ENCODE peak calls at places on chromosomes 12 and 14, in four cellular contexts. A is K562, V is MM.1S, Z is fibroblast of lung. E is an unnamed sample.

GRCh38 chr12:6769681-6770080 is 2.6 kb upstream of the LAG3 start:
- DNase-seq in A (no peak), V (no peak), Z (no peak), E (no peak)

GRCh38 chr12:50689437-50689836 is 74.5 kb upstream of the ATF1 start:
- DNase-seq in Z (no peak), V (no peak), A (no peak), E (peak)

GRCh38 chr12:122366685-122367475 is 55.6 kb downstream of the CLIP1 start:
- DNase-seq in V (no peak), Z (peak), A (peak), E (peak)

GRCh38 chr12:6335451-6336078 is 6.3 kb downstream of the TNFRSF1A start:
- DNase-seq in A (peak), V (peak), Z (peak), E (peak)

GRCh38 chr14:102486513-102487203 is 22.9 kb downstream of the ANKRD9 start:
- DNase-seq in Z (no peak), A (no peak), V (no peak), E (no peak)

GRCh38 chr14:91119556-91120311 is 5.9 kb downstream of the DGLUCY start:
- DNase-seq in V (no peak), Z (peak), A (no peak), E (no peak)

GRCh38 chr14:26132061-26132460 is 465.8 kb downstream of the NOVA1 start:
- DNase-seq in A (no peak), V (no peak), Z (peak), E (no peak)

GRCh38 chr12:115519887-115520286 is 757.6 kb downstream of the MED13L start:
- DNase-seq in Z (no peak), A (no peak), V (no peak), E (no peak)

GRCh38 chr12:64258576-64258975 is 36.5 kb upstream of the KICS2 start:
- DNase-seq in A (no peak), V (no peak), Z (peak), E (no peak)

GRCh38 chr12:100481021-100481420 is 7.4 kb downstream of the NR1H4 start:
- DNase-seq in A (no peak), V (no peak), Z (no peak), E (no peak)

GRCh38 chr12:120508537-120508936 is 12.6 kb downstream of the DYNLL1 start:
- DNase-seq in A (no peak), V (no peak), Z (no peak), E (no peak)

GRCh38 chr14:72173038-72173720 is 240.9 kb downstream of the RGS6 start:
- DNase-seq in A (no peak), Z (no peak), V (no peak), E (no peak)

GRCh38 chr14:100155049-100155621 is 4.3 kb downstream of the DEGS2 start:
- DNase-seq in Z (no peak), A (peak), V (peak), E (peak)

GRCh38 chr14:101195309-101195724 is 291.8 kb upstream of the RTL1 start:
- DNase-seq in V (no peak), Z (no peak), A (no peak), E (no peak)

GRCh38 chr12:121626087-121626852 is at the start of gene ORAI1:
- DNase-seq in V (peak), A (peak), Z (peak), E (peak)

GRCh38 chr12:3103806-3104205 is 26.6 kb downstream of the TSPAN9 start:
- DNase-seq in V (no peak), Z (no peak), A (no peak), E (no peak)

GRCh38 chr14:101332281-101332680 is 229.0 kb upstream of the DIO3 start:
- DNase-seq in A (no peak), V (no peak), Z (no peak), E (no peak)

GRCh38 chr12:132827763-132828703 is 636 bp downstream of the GOLGA3 start:
- DNase-seq in V (no peak), Z (peak), A (no peak), E (peak)

GRCh38 chr12:130829391-130830245 is 9.4 kb downstream of the STX2 start:
- DNase-seq in A (no peak), Z (no peak), V (no peak), E (no peak)

GRCh38 chr12:130850418-130851021 is 11.5 kb upstream of the STX2 start:
- DNase-seq in A (no peak), Z (no peak), V (no peak), E (no peak)

GRCh38 chr12:107263980-107264379 is 170.6 kb upstream of the CRY1 start:
- DNase-seq in Z (no peak), V (no peak), A (no peak), E (no peak)

GRCh38 chr14:67497716-67498115 is 9.2 kb upstream of the TMEM229B start:
- DNase-seq in Z (no peak), A (no peak), V (no peak), E (no peak)

GRCh38 chr12:54004063-54004840 is 4.3 kb downstream of the HOXC9 start:
- DNase-seq in V (no peak), A (no peak), Z (no peak), E (no peak)

GRCh38 chr14:102772781-102773570 is 4.3 kb upstream of the TRAF3 start:
- DNase-seq in A (no peak), V (no peak), Z (no peak), E (no peak)

GRCh38 chr14:106166650-106167204 is 640.3 kb downstream of the TMEM121 start:
- DNase-seq in V (no peak), A (no peak), Z (no peak), E (no peak)

GRCh38 chr14:22380511-22381455 is 208.2 kb downstream of the DAD1 start:
- DNase-seq in V (no peak), A (no peak), Z (peak), E (no peak)

GRCh38 chr14:65222434-65222833 is 120.1 kb upstream of the MAX start:
- DNase-seq in V (peak), Z (peak), A (peak), E (peak)

GRCh38 chr12:94290353-94290752 is 142.0 kb downstream of the PLXNC1 start:
- DNase-seq in V (no peak), A (no peak), Z (no peak), E (no peak)

GRCh38 chr14:63174760-63175191 is 29.5 kb upstream of the RHOJ start:
- DNase-seq in A (no peak), V (no peak), Z (peak), E (peak)

GRCh38 chr12:52811191-52812072 is 2.5 kb downstream of the KRT4 start:
- DNase-seq in A (no peak), Z (no peak), V (no peak), E (no peak)

GRCh38 chr12:77894548-77894947 is 63.9 kb downstream of the NAV3 start:
- DNase-seq in A (no peak), Z (no peak), V (no peak), E (no peak)

GRCh38 chr12:67220065-67220464 is 49.1 kb upstream of the CAND1 start:
- DNase-seq in V (no peak), A (no peak), Z (peak), E (peak)

GRCh38 chr12:109822951-109823411 is 10.2 kb downstream of the TRPV4 start:
- DNase-seq in Z (peak), A (no peak), V (no peak), E (no peak)

GRCh38 chr14:78071016-78071549 is 99.1 kb upstream of the NRXN3 start:
- DNase-seq in A (no peak), V (no peak), Z (no peak), E (no peak)

GRCh38 chr12:99200711-99201384 is 446.7 kb upstream of the GARIN6 start:
- DNase-seq in Z (peak), V (no peak), A (no peak), E (no peak)

GRCh38 chr12:57459055-57459749 is 383 bp upstream of the GLI1 start:
- DNase-seq in Z (peak), A (peak), V (peak), E (peak)

GRCh38 chr14:93019367-93019843 is 96.3 kb downstream of the ITPK1 start:
- DNase-seq in Z (no peak), V (no peak), A (no peak), E (peak)

GRCh38 chr14:70897475-70897874 is 9.8 kb upstream of the PCNX1 start:
- DNase-seq in V (no peak), A (no peak), Z (peak), E (no peak)

GRCh38 chr12:1528791-1529190 is 65.6 kb downstream of the FBXL14 start:
- DNase-seq in A (no peak), V (no peak), Z (no peak), E (no peak)
- H3K4me2 ChIP-seq in A (no peak), V (peak), Z (peak), E (no peak)

GRCh38 chr14:84891414-84891813 is 638.5 kb upstream of the FLRT2 start:
- DNase-seq in V (no peak), A (no peak), Z (no peak), E (no peak)
- TF ChIP-seq EZH2 in V (no peak), A (no peak), Z (no peak), E (no peak)

GRCh38 chr12:111430418-111431353 is 25.0 kb downstream of the SH2B3 start:
- DNase-seq in V (peak), A (no peak), Z (no peak), E (no peak)
- H3K4me2 ChIP-seq in V (peak), A (no peak), Z (no peak), E (no peak)

DNA sequence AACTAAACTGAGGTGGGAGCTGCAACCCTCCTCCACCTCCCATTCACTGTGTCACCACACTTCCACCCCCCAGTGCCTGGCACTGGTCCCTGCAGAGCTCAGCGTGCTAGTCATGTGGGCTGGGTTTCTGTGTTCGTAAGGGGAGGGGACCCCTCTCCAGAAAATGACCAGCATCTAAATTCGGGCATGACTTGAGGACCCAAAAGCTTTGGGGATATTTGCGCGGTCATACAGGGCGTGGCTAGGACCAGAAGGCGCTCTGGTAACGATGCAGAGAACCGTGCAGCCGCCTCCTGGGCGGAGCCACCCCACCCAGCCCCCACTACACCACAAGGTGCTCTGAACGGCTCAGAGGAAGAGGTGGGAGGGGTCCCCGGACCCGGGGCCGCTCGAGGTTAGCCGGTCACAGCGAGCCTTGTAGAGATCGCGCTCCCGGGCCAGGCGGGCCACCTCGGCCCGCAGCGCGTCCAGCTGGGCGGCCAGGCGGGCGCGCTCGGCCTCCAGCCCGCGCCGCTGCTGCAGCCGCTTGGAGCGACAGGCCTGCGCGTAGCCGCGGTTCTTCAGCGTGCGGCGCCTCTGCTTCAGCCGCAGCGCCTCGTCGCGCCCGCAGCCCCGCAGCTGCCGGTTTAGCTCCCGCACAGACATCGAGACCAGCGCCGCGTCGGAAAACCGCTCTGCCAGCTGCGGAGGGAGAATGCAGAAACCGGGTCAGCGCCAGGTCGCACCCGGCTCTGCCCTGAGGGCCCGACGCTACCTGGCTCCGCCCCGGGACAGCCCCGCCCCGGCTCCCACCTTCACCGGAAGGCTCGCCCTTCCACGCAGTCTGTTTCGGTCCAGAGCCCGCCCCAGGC is 9.8 kb downstream of the CPNE6 start:
- DNase-seq in Z (peak), V (peak), A (peak), E (peak)
- TF ChIP-seq EZH2 in Z (peak), V (no peak), A (no peak), E (no peak)

GRCh38 chr12:49358548-49359141 is 8.6 kb upstream of the SPATS2 start:
- DNase-seq in A (peak), Z (peak), V (peak), E (peak)
- H3K4me2 ChIP-seq in A (no peak), Z (no peak), V (peak), E (peak)

E was measured in hepatocyte.